ENCODE peak calls at places on chromosomes 11 and 22, in five cellular contexts. K is LoVo, V is HEK293T, Z is kidney glomerular epithelial cell, Q is NCI-H345. O is an unnamed sample.

GRCh38 chr11:129992161-129992944 is 10.3 kb downstream of the PRDM10 start:
- DNase-seq in K (peak), V (peak), Z (peak), Q (peak), O (peak)

GRCh38 chr11:2599561-2600189 is 100.1 kb downstream of the KCNQ1OT1 start:
- DNase-seq in K (no peak), V (no peak), Z (no peak), Q (no peak), O (no peak)

GRCh38 chr22:24125942-24126341 is 55.3 kb upstream of the SUSD2 start:
- DNase-seq in K (no peak), V (no peak), Z (no peak), Q (peak), O (no peak)

GRCh38 chr11:75323609-75324008 is 27.9 kb downstream of the ARRB1 start:
- DNase-seq in K (no peak), V (no peak), Z (no peak), Q (no peak), O (no peak)

GRCh38 chr11:70552167-70552435 is 153.8 kb downstream of the CTTN start:
- DNase-seq in K (no peak), V (no peak), Z (no peak), Q (no peak), O (no peak)

GRCh38 chr22:29733362-29734322 is 13.8 kb downstream of the CABP7 start:
- DNase-seq in K (no peak), V (peak), Z (peak), Q (peak), O (no peak)

GRCh38 chr11:69958308-69958707 is 119.8 kb upstream of the ANO1 start:
- DNase-seq in K (no peak), V (no peak), Z (no peak), Q (no peak), O (no peak)

GRCh38 chr11:5522308-5522707 is 5.8 kb upstream of the UBQLNL start:
- DNase-seq in K (peak), V (no peak), Z (no peak), Q (peak), O (no peak)

GRCh38 chr11:94169930-94170329 is 41.3 kb downstream of the PANX1 start:
- DNase-seq in K (no peak), V (no peak), Z (no peak), Q (no peak), O (no peak)

GRCh38 chr11:66317766-66318575 is 1.1 kb upstream of the CD248 start:
- DNase-seq in K (no peak), V (no peak), Z (no peak), Q (no peak), O (peak)

GRCh38 chr11:120707098-120707497 is 195.6 kb downstream of the GRIK4 start:
- DNase-seq in K (no peak), V (no peak), Z (no peak), Q (no peak), O (no peak)

GRCh38 chr11:114377612-114378267 is 22.6 kb downstream of the C11orf71 start:
- DNase-seq in K (peak), V (no peak), Z (peak), Q (no peak), O (no peak)

GRCh38 chr11:115626414-115626813 is 122.2 kb upstream of the CADM1 start:
- DNase-seq in K (peak), V (no peak), Z (no peak), Q (no peak), O (no peak)

GRCh38 chr11:64649304-64649703 is 58.3 kb downstream of the SLC22A12 start:
- DNase-seq in K (no peak), V (peak), Z (no peak), Q (no peak), O (no peak)

GRCh38 chr11:123186291-123186690 is 8.8 kb downstream of the CLMP start:
- DNase-seq in K (no peak), V (no peak), Z (no peak), Q (no peak), O (no peak)

GRCh38 chr11:110716361-110716760 is 4.1 kb upstream of the ARHGAP20 start:
- DNase-seq in K (no peak), V (no peak), Z (no peak), Q (no peak), O (no peak)

GRCh38 chr11:57288771-57289579 is 35.8 kb downstream of the TNKS1BP1 start:
- DNase-seq in K (no peak), V (no peak), Z (peak), Q (peak), O (no peak)

GRCh38 chr11:118618115-118618990 is 10.9 kb downstream of the PHLDB1 start:
- DNase-seq in K (no peak), V (no peak), Z (no peak), Q (no peak), O (no peak)

GRCh38 chr11:111490496-111490895 is 21.7 kb downstream of the BTG4 start:
- DNase-seq in K (no peak), V (no peak), Z (no peak), Q (no peak), O (no peak)

GRCh38 chr22:36979016-36979415 is 40.2 kb downstream of the TST start:
- DNase-seq in K (no peak), V (no peak), Z (no peak), Q (no peak), O (no peak)

GRCh38 chr11:17734418-17734911 is at the start of gene KCNC1:
- DNase-seq in K (no peak), V (peak), Z (no peak), Q (peak), O (peak)

GRCh38 chr11:35662061-35662648 is 420 bp upstream of the TRIM44 start:
- DNase-seq in K (no peak), V (no peak), Z (no peak), Q (peak), O (no peak)

GRCh38 chr11:48005133-48005532 is 24.8 kb downstream of the PTPRJ start:
- DNase-seq in K (no peak), V (no peak), Z (no peak), Q (no peak), O (no peak)

O was measured in D341Med.